ENCODE peak calls at places on chromosomes 11 and 22, in four cellular contexts. L, G, V and W are unnamed samples.

GRCh38 chr11:131973017-131973416 is 602.6 kb downstream of the NTM start:
- DNase-seq in L (no peak), V (no peak), G (no peak), W (no peak)

GRCh38 chr22:47332246-47332980 is 570.0 kb downstream of the TBC1D22A start:
- DNase-seq in G (no peak), L (no peak), V (no peak), W (peak)

GRCh38 chr11:114154271-114155047 is 94.9 kb downstream of the ZBTB16 start:
- DNase-seq in G (no peak), L (no peak), V (peak), W (peak)

GRCh38 chr11:94719864-94720263 is 48.3 kb upstream of the AMOTL1 start:
- DNase-seq in L (no peak), V (no peak), G (no peak), W (no peak)

GRCh38 chr11:119759324-119759723 is 30.3 kb upstream of the NECTIN1 start:
- DNase-seq in L (no peak), G (no peak), V (peak), W (no peak)

GRCh38 chr11:120272303-120272702 is 32.4 kb downstream of the POU2F3 start:
- DNase-seq in G (no peak), V (peak), L (no peak), W (no peak)

GRCh38 chr22:17960695-17961442 is 63.5 kb downstream of the MICAL3 start:
- DNase-seq in V (no peak), G (no peak), L (no peak), W (peak)

GRCh38 chr11:118217575-118217974 is 7.2 kb downstream of the JAML start:
- DNase-seq in V (no peak), L (no peak), G (no peak), W (no peak)

GRCh38 chr22:37782340-37783168 is 25.2 kb upstream of the GCAT start:
- DNase-seq in L (no peak), V (no peak), G (no peak), W (no peak)

GRCh38 chr11:58914821-58915543 is 24.3 kb upstream of the GLYATL1 start:
- DNase-seq in V (no peak), G (no peak), L (no peak), W (no peak)

GRCh38 chr22:48340727-48341709 is 1486.7 kb downstream of the BRD1 start:
- DNase-seq in L (no peak), V (no peak), G (no peak), W (peak)

GRCh38 chr11:34238966-34239365 is 118.8 kb downstream of the ABTB2 start:
- DNase-seq in G (no peak), V (peak), L (no peak), W (no peak)

GRCh38 chr11:77113382-77114088 is 10.9 kb downstream of the OMP start:
- DNase-seq in V (peak), L (no peak), G (no peak), W (no peak)